ENCODE peak calls at places on chromosomes 2 and 18, in seven cellular contexts. One of them, this sample, is unnamed.

GRCh38 chr2:139317259-139317658 is 537.1 kb upstream of the NXPH2 start:
- DNase-seq in activated CD4-positive, alpha-beta T cell treated with anti-CD3 and anti-CD28 coated beads, Interleukin-2, amount 10 ng/mL, durations not matched to agents 7 days and 5 days: no peak
- DNase-seq in NCI-H1417: no peak
- DNase-seq in HTR-8/SVneo: no peak
- DNase-seq in AG10803: no peak
- DNase-seq in HFFc6: no peak
- DNase-seq in M059J: no peak
- DNase-seq in this sample: no peak

GRCh38 chr2:240848900-240849680 is 19.5 kb upstream of the AGXT start:
- DNase-seq in HFFc6: no peak
- DNase-seq in NCI-H1417: no peak
- DNase-seq in M059J: no peak
- DNase-seq in activated CD4-positive, alpha-beta T cell treated with anti-CD3 and anti-CD28 coated beads, Interleukin-2, amount 10 ng/mL, durations not matched to agents 7 days and 5 days: no peak
- DNase-seq in HTR-8/SVneo: no peak
- DNase-seq in AG10803: no peak
- DNase-seq in this sample: no peak

GRCh38 chr2:101418704-101419663 is 31.7 kb upstream of the CREG2 start:
- DNase-seq in AG10803: peak; percentile 73
- DNase-seq in HFFc6: peak; percentile 59
- DNase-seq in NCI-H1417: peak; percentile 49
- DNase-seq in activated CD4-positive, alpha-beta T cell treated with anti-CD3 and anti-CD28 coated beads, Interleukin-2, amount 10 ng/mL, durations not matched to agents 7 days and 5 days: peak; percentile 82
- DNase-seq in M059J: peak; percentile 65
- DNase-seq in HTR-8/SVneo: peak; percentile 49
- DNase-seq in this sample: no peak

GRCh38 chr2:48114256-48114655 is 208.0 kb upstream of the FBXO11 start:
- DNase-seq in HTR-8/SVneo: no peak
- DNase-seq in NCI-H1417: peak; percentile 31
- DNase-seq in AG10803: peak; percentile 44
- DNase-seq in activated CD4-positive, alpha-beta T cell treated with anti-CD3 and anti-CD28 coated beads, Interleukin-2, amount 10 ng/mL, durations not matched to agents 7 days and 5 days: peak; percentile 50
- DNase-seq in HFFc6: no peak
- DNase-seq in M059J: peak; percentile 65
- DNase-seq in this sample: no peak

GRCh38 chr18:12742453-12742852 is 39.6 kb downstream of the PSMG2 start:
- DNase-seq in HTR-8/SVneo: peak; percentile 32
- DNase-seq in M059J: peak; percentile 59
- DNase-seq in HFFc6: peak; percentile 82
- DNase-seq in NCI-H1417: no peak
- DNase-seq in AG10803: peak; percentile 63
- DNase-seq in activated CD4-positive, alpha-beta T cell treated with anti-CD3 and anti-CD28 coated beads, Interleukin-2, amount 10 ng/mL, durations not matched to agents 7 days and 5 days: no peak
- DNase-seq in this sample: no peak

GRCh38 chr2:207459990-207460757 is 69.6 kb upstream of the CREB1 start:
- DNase-seq in AG10803: no peak
- DNase-seq in HFFc6: no peak
- DNase-seq in NCI-H1417: no peak
- DNase-seq in M059J: no peak
- DNase-seq in activated CD4-positive, alpha-beta T cell treated with anti-CD3 and anti-CD28 coated beads, Interleukin-2, amount 10 ng/mL, durations not matched to agents 7 days and 5 days: no peak
- DNase-seq in HTR-8/SVneo: no peak
- DNase-seq in this sample: no peak

GRCh38 chr2:17584689-17585088 is 44.2 kb downstream of the VSNL1 start:
- DNase-seq in NCI-H1417: no peak
- DNase-seq in AG10803: no peak
- DNase-seq in M059J: no peak
- DNase-seq in HTR-8/SVneo: no peak
- DNase-seq in activated CD4-positive, alpha-beta T cell treated with anti-CD3 and anti-CD28 coated beads, Interleukin-2, amount 10 ng/mL, durations not matched to agents 7 days and 5 days: no peak
- DNase-seq in HFFc6: no peak
- DNase-seq in this sample: no peak

GRCh38 chr2:40625849-40626248 is 174.0 kb upstream of the SLC8A1 start:
- DNase-seq in NCI-H1417: peak; percentile 19
- DNase-seq in HFFc6: peak; percentile 73
- DNase-seq in HTR-8/SVneo: no peak
- DNase-seq in AG10803: peak; percentile 80
- DNase-seq in activated CD4-positive, alpha-beta T cell treated with anti-CD3 and anti-CD28 coated beads, Interleukin-2, amount 10 ng/mL, durations not matched to agents 7 days and 5 days: no peak
- DNase-seq in M059J: peak; percentile 57
- DNase-seq in this sample: no peak

GRCh38 chr2:139353874-139354273 is 573.7 kb upstream of the NXPH2 start:
- DNase-seq in AG10803: no peak
- DNase-seq in HFFc6: no peak
- DNase-seq in HTR-8/SVneo: no peak
- DNase-seq in NCI-H1417: no peak
- DNase-seq in M059J: no peak
- DNase-seq in activated CD4-positive, alpha-beta T cell treated with anti-CD3 and anti-CD28 coated beads, Interleukin-2, amount 10 ng/mL, durations not matched to agents 7 days and 5 days: no peak
- DNase-seq in this sample: no peak

GRCh38 chr2:69645026-69645425 is 1.5 kb upstream of the AAK1 start:
- DNase-seq in activated CD4-positive, alpha-beta T cell treated with anti-CD3 and anti-CD28 coated beads, Interleukin-2, amount 10 ng/mL, durations not matched to agents 7 days and 5 days: peak; percentile 68
- DNase-seq in AG10803: no peak
- DNase-seq in HTR-8/SVneo: no peak
- DNase-seq in NCI-H1417: peak; percentile 54
- DNase-seq in HFFc6: no peak
- DNase-seq in M059J: peak; percentile 21
- DNase-seq in this sample: no peak

GRCh38 chr2:96436961-96437360 is 68.2 kb downstream of the NEURL3 start:
- DNase-seq in M059J: no peak
- DNase-seq in HTR-8/SVneo: no peak
- DNase-seq in NCI-H1417: no peak
- DNase-seq in HFFc6: no peak
- DNase-seq in activated CD4-positive, alpha-beta T cell treated with anti-CD3 and anti-CD28 coated beads, Interleukin-2, amount 10 ng/mL, durations not matched to agents 7 days and 5 days: no peak
- DNase-seq in AG10803: no peak
- DNase-seq in this sample: no peak

GRCh38 chr2:103959174-103960125 is 894.5 kb upstream of the POU3F3 start:
- DNase-seq in activated CD4-positive, alpha-beta T cell treated with anti-CD3 and anti-CD28 coated beads, Interleukin-2, amount 10 ng/mL, durations not matched to agents 7 days and 5 days: no peak
- DNase-seq in M059J: peak; percentile 1
- DNase-seq in NCI-H1417: peak; percentile 71
- DNase-seq in HFFc6: no peak
- DNase-seq in HTR-8/SVneo: no peak
- DNase-seq in AG10803: peak; percentile 2
- DNase-seq in this sample: no peak

GRCh38 chr2:180349809-180350208 is 342.7 kb upstream of the CWC22 start:
- DNase-seq in HTR-8/SVneo: no peak
- DNase-seq in NCI-H1417: no peak
- DNase-seq in AG10803: no peak
- DNase-seq in M059J: no peak
- DNase-seq in activated CD4-positive, alpha-beta T cell treated with anti-CD3 and anti-CD28 coated beads, Interleukin-2, amount 10 ng/mL, durations not matched to agents 7 days and 5 days: no peak
- DNase-seq in HFFc6: no peak
- DNase-seq in this sample: no peak

GRCh38 chr2:53740170-53740569 is 27.4 kb upstream of the CHAC2 start:
- DNase-seq in HTR-8/SVneo: peak; percentile 15
- DNase-seq in NCI-H1417: peak; percentile 60
- DNase-seq in activated CD4-positive, alpha-beta T cell treated with anti-CD3 and anti-CD28 coated beads, Interleukin-2, amount 10 ng/mL, durations not matched to agents 7 days and 5 days: no peak
- DNase-seq in HFFc6: peak; percentile 40
- DNase-seq in AG10803: peak; percentile 53
- DNase-seq in M059J: peak; percentile 43
- DNase-seq in this sample: no peak